ENCODE peak calls at places on chromosomes 1 and 21, in nine cellular contexts. L, R, C, Z, Q, K, Y, W and P are unnamed samples.

GRCh38 chr1:245748246-245748645 is 593.5 kb downstream of the KIF26B start:
- DNase-seq in C (peak), Y (no peak), Z (no peak), K (no peak), Q (no peak), W (no peak), L (no peak), R (no peak), P (no peak)

GRCh38 chr1:11800756-11801433 is 4.9 kb downstream of the MTHFR start:
- DNase-seq in Z (no peak), C (no peak), W (peak), Q (no peak), Y (peak), R (no peak), L (no peak), K (no peak), P (no peak)

GRCh38 chr1:41466146-41466545 is 18.3 kb downstream of the EDN2 start:
- DNase-seq in W (no peak), Z (no peak), C (no peak), Y (no peak), L (no peak), K (no peak), Q (no peak), R (no peak), P (no peak)

GRCh38 chr21:40146201-40146890 is 279.1 kb downstream of the PCP4 start:
- DNase-seq in Y (no peak), C (no peak), W (no peak), L (no peak), Q (no peak), Z (no peak), K (no peak), R (no peak), P (peak)

GRCh38 chr1:65762081-65762862 is 30.4 kb upstream of the PDE4B start:
- DNase-seq in L (no peak), R (peak), K (no peak), Y (no peak), Q (peak), Z (no peak), W (no peak), C (peak), P (no peak)

GRCh38 chr1:7109901-7110300 is 324.6 kb downstream of the CAMTA1 start:
- DNase-seq in K (no peak), C (no peak), Q (no peak), L (no peak), Y (no peak), W (no peak), Z (no peak), R (no peak), P (peak)

GRCh38 chr1:157133431-157133830 is 4.8 kb downstream of the ETV3 start:
- DNase-seq in Y (no peak), W (no peak), K (no peak), Q (no peak), L (no peak), C (no peak), R (no peak), Z (no peak), P (no peak)

GRCh38 chr1:34914958-34915357 is 14.5 kb downstream of the DLGAP3 start:
- DNase-seq in C (no peak), Q (no peak), R (no peak), Y (no peak), K (no peak), W (no peak), Z (no peak), L (no peak), P (no peak)

GRCh38 chr1:15799004-15799867 is 8.2 kb downstream of the UQCRHL start:
- DNase-seq in Y (peak), Z (no peak), L (peak), Q (peak), K (no peak), W (peak), C (peak), R (peak), P (peak)

GRCh38 chr1:29364101-29364678 is 127.9 kb downstream of the PTPRU start:
- DNase-seq in Q (no peak), K (no peak), Z (no peak), W (no peak), R (no peak), C (no peak), Y (peak), L (no peak), P (no peak)

GRCh38 chr1:246506785-246507639 is at the start of gene SMYD3:
- DNase-seq in K (peak), Z (peak), W (peak), L (peak), C (peak), R (peak), Y (peak), Q (no peak), P (peak)

GRCh38 chr1:156901966-156902922 is 8.7 kb downstream of the PEAR1 start:
- DNase-seq in Q (no peak), Y (no peak), W (no peak), R (no peak), K (no peak), Z (peak), L (no peak), C (peak), P (no peak)

GRCh38 chr21:14987370-14988170 is 77.2 kb downstream of the NRIP1 start:
- DNase-seq in R (no peak), K (no peak), W (no peak), Y (no peak), L (no peak), Q (no peak), Z (no peak), C (no peak), P (no peak)

GRCh38 chr1:206479164-206480125 is 9.2 kb downstream of the IKBKE start:
- DNase-seq in W (peak), R (peak), Q (peak), Z (no peak), K (peak), L (peak), Y (peak), C (peak), P (peak)

GRCh38 chr21:37424987-37425386 is 58.4 kb downstream of the DYRK1A start:
- DNase-seq in Q (no peak), Z (no peak), K (no peak), Y (no peak), L (no peak), R (no peak), C (no peak), W (no peak), P (no peak)

GRCh38 chr1:208485512-208485911 is 241.3 kb upstream of the PLXNA2 start:
- DNase-seq in Q (no peak), L (no peak), Z (no peak), Y (no peak), W (no peak), R (no peak), K (no peak), C (no peak), P (no peak)

GRCh38 chr1:11721301-11721700 is 14.6 kb upstream of the AGTRAP start:
- DNase-seq in Z (no peak), C (no peak), R (no peak), L (no peak), Y (no peak), Q (no peak), K (no peak), W (no peak), P (no peak)

GRCh38 chr1:7300893-7301292 is 470.2 kb upstream of the VAMP3 start:
- DNase-seq in Q (peak), L (no peak), R (peak), K (no peak), Z (no peak), Y (no peak), C (peak), W (peak), P (peak)

GRCh38 chr1:108962681-108963051 is 618 bp downstream of the CLCC1 start:
- DNase-seq in C (no peak), L (peak), Q (no peak), R (peak), K (peak), Z (no peak), Y (no peak), W (peak), P (no peak)

GRCh38 chr1:86396503-86396900 is 379 bp upstream of the ODF2L start:
- DNase-seq in Z (no peak), C (no peak), Q (no peak), R (no peak), W (no peak), L (no peak), Y (no peak), K (no peak), P (no peak)

GRCh38 chr1:89555550-89555949 is 30.9 kb downstream of the LRRC8B start:
- DNase-seq in R (no peak), C (no peak), Y (no peak), L (no peak), W (no peak), Q (no peak), K (no peak), Z (no peak), P (no peak)

GRCh38 chr1:158185770-158186705 is 5.3 kb downstream of the CD1D start:
- DNase-seq in Y (no peak), Z (no peak), Q (no peak), R (no peak), L (no peak), W (peak), C (no peak), K (no peak), P (peak)

GRCh38 chr21:21159253-21159899 is 161.2 kb downstream of the NCAM2 start:
- DNase-seq in Y (no peak), R (peak), Z (no peak), Q (no peak), W (no peak), K (no peak), C (no peak), L (no peak), P (peak)

GRCh38 chr1:230851291-230851691 is 17.0 kb downstream of the C1orf198 start:
- DNase-seq in Z (no peak), Y (no peak), K (no peak), W (no peak), L (no peak), R (peak), C (peak), Q (no peak), P (no peak)

GRCh38 chr1:119947468-119947867 is 51.2 kb upstream of the ADAM30 start:
- DNase-seq in Z (no peak), Q (peak), R (peak), W (no peak), C (peak), L (no peak), Y (no peak), K (no peak), P (peak)

GRCh38 chr1:119946724-119947123 is 50.4 kb upstream of the ADAM30 start:
- DNase-seq in W (no peak), Y (no peak), Z (no peak), K (no peak), R (peak), L (no peak), Q (no peak), C (peak), P (no peak)

GRCh38 chr1:119952496-119952895 is 56.2 kb upstream of the ADAM30 start:
- DNase-seq in W (no peak), Z (no peak), Q (no peak), K (no peak), L (no peak), R (no peak), C (no peak), Y (no peak), P (no peak)

GRCh38 chr1:119953266-119953998 is 57.1 kb upstream of the ADAM30 start:
- DNase-seq in K (no peak), R (no peak), W (no peak), Z (no peak), Q (no peak), Y (no peak), L (no peak), C (no peak), P (no peak)

DNA sequence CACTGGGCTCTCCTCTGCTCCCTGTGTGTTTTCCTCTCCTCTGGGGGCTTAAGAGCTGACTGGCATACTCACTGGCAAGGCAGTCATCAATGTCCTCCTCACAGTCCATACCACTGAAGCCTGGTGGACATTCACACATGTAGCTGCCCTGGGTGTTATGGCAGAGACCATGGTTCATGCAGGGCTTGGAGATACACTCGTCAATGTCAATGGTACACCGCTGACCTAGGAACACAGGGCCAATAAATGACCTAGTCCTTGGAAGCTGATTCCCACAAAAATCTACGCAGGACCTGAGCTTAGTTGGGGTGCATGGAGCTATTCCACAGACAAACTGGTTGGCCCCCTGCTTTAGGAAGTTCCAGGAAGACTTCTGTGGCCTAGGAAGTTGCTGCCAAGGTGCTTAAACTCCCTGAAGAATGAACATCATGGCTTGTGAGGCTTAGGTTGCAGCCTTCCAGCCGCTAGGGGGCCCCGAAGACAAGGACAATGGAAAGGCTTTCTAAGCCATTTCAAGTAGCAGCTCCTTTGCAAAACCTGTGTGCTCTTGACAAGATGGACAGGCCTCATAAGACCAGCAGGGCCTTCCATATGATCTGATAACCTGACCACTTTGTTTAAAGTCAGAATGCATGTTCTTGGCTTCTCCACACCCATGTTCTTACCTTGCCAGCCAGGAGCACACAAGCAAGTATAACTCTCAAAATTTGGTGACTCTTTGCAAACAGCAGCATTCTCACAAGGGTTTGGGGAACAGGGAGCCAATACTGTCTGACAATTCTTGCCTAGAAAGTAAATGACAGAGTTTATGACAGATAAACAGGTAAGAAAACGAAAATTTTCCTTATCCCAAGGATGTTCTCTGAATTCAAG is 52.3 kb upstream of the ADAM30 start:
- DNase-seq in W (peak), Q (peak), Z (peak), Y (peak), K (peak), R (peak), L (peak), C (peak), P (peak)
- TF ChIP-seq CTCF in W (peak), Q (peak), Z (peak), Y (peak), K (peak), R (peak), L (peak), C (peak), P (peak)

GRCh38 chr1:192756314-192756713 is 52.5 kb upstream of the RGS2 start:
- DNase-seq in K (no peak), Y (no peak), W (no peak), C (no peak), Z (no peak), R (no peak), L (no peak), Q (no peak), P (no peak)
- TF ChIP-seq CTCF in K (no peak), Y (no peak), W (no peak), C (no peak), Z (no peak), R (no peak), L (no peak), Q (no peak), P (no peak)

GRCh38 chr1:203166192-203166940 is 9.3 kb downstream of the MYBPH start:
- DNase-seq in Z (no peak), L (no peak), Q (no peak), K (no peak), R (no peak), Y (peak), W (peak), C (no peak), P (peak)
- TF ChIP-seq CTCF in Z (no peak), L (no peak), Q (peak), K (no peak), R (no peak), Y (peak), W (no peak), C (no peak), P (peak)

GRCh38 chr1:198754670-198755069 is 115.8 kb downstream of the PTPRC start:
- DNase-seq in K (no peak), W (no peak), L (no peak), R (no peak), Y (no peak), Q (no peak), Z (no peak), C (peak), P (no peak)

GRCh38 chr1:198755715-198756114 is 116.9 kb downstream of the PTPRC start:
- DNase-seq in C (no peak), Z (no peak), Y (no peak), Q (no peak), K (no peak), L (no peak), R (no peak), W (no peak), P (no peak)

GRCh38 chr1:198761859-198762616 is 123.2 kb downstream of the PTPRC start:
- DNase-seq in Z (no peak), Q (no peak), C (no peak), R (no peak), K (no peak), W (no peak), Y (no peak), L (no peak), P (no peak)

GRCh38 chr1:198751741-198752140 is 112.9 kb downstream of the PTPRC start:
- DNase-seq in W (no peak), L (no peak), C (no peak), K (no peak), Y (no peak), Z (no peak), R (no peak), Q (no peak), P (no peak)

GRCh38 chr1:198756470-198756869 is 117.6 kb downstream of the PTPRC start:
- DNase-seq in K (no peak), W (no peak), Z (no peak), Y (no peak), R (peak), L (no peak), Q (no peak), C (peak), P (peak)
- TF ChIP-seq CTCF in K (peak), W (no peak), Z (peak), Y (peak), R (peak), L (no peak), Q (peak), C (peak), P (no peak)

DNA sequence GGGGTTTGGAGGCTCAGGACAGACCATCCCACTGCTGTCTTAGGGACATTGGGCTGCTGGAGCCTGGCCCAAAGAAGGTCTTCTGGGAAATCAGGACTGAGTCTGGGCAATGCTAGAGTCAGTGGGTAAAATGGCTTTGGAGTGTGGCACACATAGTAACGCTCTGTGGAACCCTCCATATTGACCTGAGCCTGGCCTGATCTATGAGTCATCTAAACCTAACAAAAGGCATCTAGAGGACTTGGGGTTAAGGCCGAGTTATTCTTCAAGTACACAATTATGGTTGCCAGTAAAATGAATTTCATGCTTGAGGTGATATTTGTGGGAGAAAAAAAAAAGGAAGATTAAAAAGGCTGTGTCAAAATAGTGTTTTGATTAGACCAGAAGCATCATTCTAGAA is 77.7 kb downstream of the ST6GALNAC5 start:
- DNase-seq in Y (no peak), Q (no peak), R (no peak), W (no peak), K (no peak), Z (no peak), C (no peak), L (no peak), P (no peak)
- TF ChIP-seq CTCF in Y (no peak), Q (no peak), R (no peak), W (no peak), K (no peak), Z (no peak), C (no peak), L (no peak), P (no peak)

DNA sequence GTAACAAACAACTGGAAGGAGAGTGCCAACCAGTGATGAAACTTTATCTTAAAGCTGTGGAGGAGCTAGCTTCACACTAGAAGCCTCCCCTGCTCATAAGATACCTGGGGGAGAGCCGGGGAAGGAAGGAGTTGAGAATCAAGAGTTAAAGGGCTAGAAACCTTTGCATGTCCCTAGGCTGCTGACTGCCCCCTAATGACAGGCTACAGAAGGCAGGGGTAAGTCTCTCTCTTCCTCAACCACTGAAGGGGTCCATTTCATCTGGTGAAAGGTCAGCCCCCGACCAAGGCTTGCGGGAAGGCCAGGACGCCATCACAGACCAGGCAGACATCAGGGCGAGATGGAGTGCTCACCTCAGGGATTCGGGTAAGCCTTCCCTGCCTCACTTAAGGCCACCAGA is 65.6 kb upstream of the GRHL3 start:
- DNase-seq in Q (no peak), Z (no peak), R (no peak), W (no peak), K (no peak), C (no peak), Y (peak), L (no peak), P (no peak)
- TF ChIP-seq CTCF in Q (no peak), Z (no peak), R (no peak), W (no peak), K (no peak), C (no peak), Y (no peak), L (no peak), P (no peak)

GRCh38 chr21:35249636-35250035 is 200.5 kb upstream of the RUNX1 start:
- DNase-seq in Y (no peak), Z (no peak), L (no peak), Q (no peak), R (no peak), K (no peak), W (peak), C (no peak), P (peak)
- TF ChIP-seq CTCF in Y (no peak), Z (no peak), L (no peak), Q (no peak), R (no peak), K (no peak), W (no peak), C (no peak), P (no peak)